ENCODE peak calls at places on chromosomes 1 and 21, in eight cellular contexts. One of them, this sample, is unnamed.

GRCh38 chr1:53462213-53462612 is 3.0 kb downstream of the DMRTB1 start:
- DNase-seq in OCI-M1: no peak
- DNase-seq in AG08396: no peak
- DNase-seq in stimulated activated CD4-positive, alpha-beta T cell treated with anti-CD3 and anti-CD28 coated beads, Interleukin-15, amount 100 ng/mL, for 1 hour: no peak
- DNase-seq in GM12892: no peak
- DNase-seq in choroid plexus epithelial cell: no peak
- DNase-seq in mucosa of gallbladder: no peak
- DNase-seq in T-helper 2 cell: no peak
- DNase-seq in this sample: no peak

GRCh38 chr1:31570228-31570627 is 6.1 kb upstream of the TINAGL1 start:
- DNase-seq in OCI-M1: no peak
- DNase-seq in AG08396: no peak
- DNase-seq in stimulated activated CD4-positive, alpha-beta T cell treated with anti-CD3 and anti-CD28 coated beads, Interleukin-15, amount 100 ng/mL, for 1 hour: no peak
- DNase-seq in GM12892: no peak
- DNase-seq in choroid plexus epithelial cell: no peak
- DNase-seq in mucosa of gallbladder: no peak
- DNase-seq in T-helper 2 cell: no peak
- DNase-seq in this sample: no peak

GRCh38 chr1:114468710-114469468 is 42.1 kb downstream of the TRIM33 start:
- DNase-seq in OCI-M1: peak
- DNase-seq in AG08396: no peak
- DNase-seq in stimulated activated CD4-positive, alpha-beta T cell treated with anti-CD3 and anti-CD28 coated beads, Interleukin-15, amount 100 ng/mL, for 1 hour: no peak
- DNase-seq in GM12892: no peak
- DNase-seq in choroid plexus epithelial cell: peak
- DNase-seq in mucosa of gallbladder: no peak
- DNase-seq in T-helper 2 cell: no peak
- DNase-seq in this sample: no peak

GRCh38 chr21:43193651-43194302 is 25.0 kb downstream of the CRYAA start:
- DNase-seq in OCI-M1: no peak
- DNase-seq in AG08396: peak
- DNase-seq in stimulated activated CD4-positive, alpha-beta T cell treated with anti-CD3 and anti-CD28 coated beads, Interleukin-15, amount 100 ng/mL, for 1 hour: no peak
- DNase-seq in GM12892: no peak
- DNase-seq in choroid plexus epithelial cell: peak
- DNase-seq in mucosa of gallbladder: peak
- DNase-seq in T-helper 2 cell: no peak
- DNase-seq in this sample: peak

GRCh38 chr1:240122639-240123604 is 31.2 kb downstream of the FMN2 start:
- DNase-seq in OCI-M1: no peak
- DNase-seq in AG08396: no peak
- DNase-seq in stimulated activated CD4-positive, alpha-beta T cell treated with anti-CD3 and anti-CD28 coated beads, Interleukin-15, amount 100 ng/mL, for 1 hour: no peak
- DNase-seq in GM12892: no peak
- DNase-seq in choroid plexus epithelial cell: peak
- DNase-seq in mucosa of gallbladder: no peak
- DNase-seq in T-helper 2 cell: no peak
- DNase-seq in this sample: no peak

GRCh38 chr1:176220100-176220689 is 13.1 kb upstream of the COP1 start:
- DNase-seq in OCI-M1: no peak
- DNase-seq in AG08396: no peak
- DNase-seq in stimulated activated CD4-positive, alpha-beta T cell treated with anti-CD3 and anti-CD28 coated beads, Interleukin-15, amount 100 ng/mL, for 1 hour: no peak
- DNase-seq in GM12892: no peak
- DNase-seq in choroid plexus epithelial cell: no peak
- DNase-seq in mucosa of gallbladder: no peak
- DNase-seq in T-helper 2 cell: no peak
- DNase-seq in this sample: no peak

GRCh38 chr1:227790868-227791267 is 24.6 kb upstream of the PRSS38 start:
- DNase-seq in OCI-M1: no peak
- DNase-seq in AG08396: no peak
- DNase-seq in stimulated activated CD4-positive, alpha-beta T cell treated with anti-CD3 and anti-CD28 coated beads, Interleukin-15, amount 100 ng/mL, for 1 hour: no peak
- DNase-seq in GM12892: no peak
- DNase-seq in choroid plexus epithelial cell: no peak
- DNase-seq in mucosa of gallbladder: no peak
- DNase-seq in T-helper 2 cell: no peak
- DNase-seq in this sample: no peak

GRCh38 chr21:34612056-34612455 is 2.9 kb downstream of the RCAN1 start:
- DNase-seq in OCI-M1: no peak
- DNase-seq in AG08396: no peak
- DNase-seq in stimulated activated CD4-positive, alpha-beta T cell treated with anti-CD3 and anti-CD28 coated beads, Interleukin-15, amount 100 ng/mL, for 1 hour: no peak
- DNase-seq in GM12892: no peak
- DNase-seq in choroid plexus epithelial cell: no peak
- DNase-seq in mucosa of gallbladder: no peak
- DNase-seq in T-helper 2 cell: no peak
- DNase-seq in this sample: no peak

GRCh38 chr1:42529724-42530161 is 66.7 kb downstream of the CCDC30 start:
- DNase-seq in OCI-M1: peak
- DNase-seq in AG08396: peak
- DNase-seq in stimulated activated CD4-positive, alpha-beta T cell treated with anti-CD3 and anti-CD28 coated beads, Interleukin-15, amount 100 ng/mL, for 1 hour: no peak
- DNase-seq in GM12892: no peak
- DNase-seq in choroid plexus epithelial cell: peak
- DNase-seq in mucosa of gallbladder: no peak
- DNase-seq in T-helper 2 cell: no peak
- DNase-seq in this sample: no peak

GRCh38 chr1:147771216-147772125 is 11.1 kb upstream of the GJA5 start:
- DNase-seq in OCI-M1: no peak
- DNase-seq in AG08396: no peak
- DNase-seq in stimulated activated CD4-positive, alpha-beta T cell treated with anti-CD3 and anti-CD28 coated beads, Interleukin-15, amount 100 ng/mL, for 1 hour: no peak
- DNase-seq in GM12892: no peak
- DNase-seq in choroid plexus epithelial cell: no peak
- DNase-seq in mucosa of gallbladder: no peak
- DNase-seq in T-helper 2 cell: no peak
- DNase-seq in this sample: no peak

GRCh38 chr1:211885746-211886522 is 55.4 kb upstream of the LPGAT1 start:
- DNase-seq in OCI-M1: no peak
- DNase-seq in AG08396: no peak
- DNase-seq in stimulated activated CD4-positive, alpha-beta T cell treated with anti-CD3 and anti-CD28 coated beads, Interleukin-15, amount 100 ng/mL, for 1 hour: no peak
- DNase-seq in GM12892: no peak
- DNase-seq in choroid plexus epithelial cell: peak
- DNase-seq in mucosa of gallbladder: no peak
- DNase-seq in T-helper 2 cell: no peak
- DNase-seq in this sample: no peak

GRCh38 chr1:25079048-25079447 is 149.0 kb upstream of the RUNX3 start:
- DNase-seq in OCI-M1: no peak
- DNase-seq in AG08396: no peak
- DNase-seq in stimulated activated CD4-positive, alpha-beta T cell treated with anti-CD3 and anti-CD28 coated beads, Interleukin-15, amount 100 ng/mL, for 1 hour: no peak
- DNase-seq in GM12892: no peak
- DNase-seq in choroid plexus epithelial cell: no peak
- DNase-seq in mucosa of gallbladder: no peak
- DNase-seq in T-helper 2 cell: no peak
- DNase-seq in this sample: no peak

GRCh38 chr1:31497601-31498000 is 78.7 kb upstream of the TINAGL1 start:
- DNase-seq in OCI-M1: no peak
- DNase-seq in AG08396: no peak
- DNase-seq in stimulated activated CD4-positive, alpha-beta T cell treated with anti-CD3 and anti-CD28 coated beads, Interleukin-15, amount 100 ng/mL, for 1 hour: no peak
- DNase-seq in GM12892: no peak
- DNase-seq in choroid plexus epithelial cell: peak
- DNase-seq in mucosa of gallbladder: no peak
- DNase-seq in T-helper 2 cell: no peak
- DNase-seq in this sample: no peak

GRCh38 chr1:16212251-16212961 is at the start of gene ARHGEF19:
- DNase-seq in OCI-M1: no peak
- DNase-seq in AG08396: no peak
- DNase-seq in stimulated activated CD4-positive, alpha-beta T cell treated with anti-CD3 and anti-CD28 coated beads, Interleukin-15, amount 100 ng/mL, for 1 hour: no peak
- DNase-seq in GM12892: no peak
- DNase-seq in choroid plexus epithelial cell: no peak
- DNase-seq in mucosa of gallbladder: no peak
- DNase-seq in T-helper 2 cell: no peak
- DNase-seq in this sample: no peak

GRCh38 chr1:22970096-22970495 is 2.6 kb downstream of the LACTBL1 start:
- DNase-seq in OCI-M1: no peak
- DNase-seq in AG08396: no peak
- DNase-seq in stimulated activated CD4-positive, alpha-beta T cell treated with anti-CD3 and anti-CD28 coated beads, Interleukin-15, amount 100 ng/mL, for 1 hour: no peak
- DNase-seq in GM12892: no peak
- DNase-seq in choroid plexus epithelial cell: no peak
- DNase-seq in mucosa of gallbladder: no peak
- DNase-seq in T-helper 2 cell: no peak
- DNase-seq in this sample: no peak

GRCh38 chr1:145975216-145975615 is 10.7 kb downstream of the POLR3GL start:
- DNase-seq in OCI-M1: no peak
- DNase-seq in AG08396: no peak
- DNase-seq in stimulated activated CD4-positive, alpha-beta T cell treated with anti-CD3 and anti-CD28 coated beads, Interleukin-15, amount 100 ng/mL, for 1 hour: no peak
- DNase-seq in GM12892: no peak
- DNase-seq in choroid plexus epithelial cell: no peak
- DNase-seq in mucosa of gallbladder: no peak
- DNase-seq in T-helper 2 cell: no peak
- DNase-seq in this sample: no peak

GRCh38 chr1:162230096-162230495 is 146.6 kb downstream of the SPATA46 start:
- DNase-seq in OCI-M1: peak
- DNase-seq in AG08396: no peak
- DNase-seq in stimulated activated CD4-positive, alpha-beta T cell treated with anti-CD3 and anti-CD28 coated beads, Interleukin-15, amount 100 ng/mL, for 1 hour: no peak
- DNase-seq in GM12892: no peak
- DNase-seq in choroid plexus epithelial cell: peak
- DNase-seq in mucosa of gallbladder: peak
- DNase-seq in T-helper 2 cell: no peak
- DNase-seq in this sample: no peak

This sample was measured in central memory CD8-positive, alpha-beta T cell.